ENCODE peak calls at places on chromosomes 11 and 22, in seven cellular contexts. K is epithelial cell of esophagus, G is fibroblast of the aortic adventitia, R is neural progenitor cell, W is lower leg skin, O is fibroblast of pulmonary artery, E is foreskin fibroblast. T is an unnamed sample.

GRCh38 chr22:45451988-45452387 is 38.5 kb downstream of the RIBC2 start:
- DNase-seq in O (no peak), E (no peak), R (no peak), G (no peak), K (no peak), W (no peak), T (no peak)

GRCh38 chr11:8098361-8098760 is 17.4 kb downstream of the TUB start:
- DNase-seq in K (peak), E (peak), R (no peak), W (no peak), O (no peak), G (peak), T (no peak)

GRCh38 chr22:27990451-27990840 is 71.4 kb upstream of the PITPNB start:
- DNase-seq in W (peak), E (no peak), K (no peak), G (no peak), O (no peak), R (no peak), T (no peak)

GRCh38 chr11:67583319-67584204 is at the start of gene GSTP1:
- DNase-seq in W (peak), R (peak), K (peak), E (peak), G (peak), O (peak), T (peak)

GRCh38 chr11:20631525-20632168 is 32.2 kb downstream of the SLC6A5 start:
- DNase-seq in O (no peak), R (no peak), K (peak), E (no peak), W (peak), G (no peak), T (no peak)

GRCh38 chr11:64239662-64240466 is 1.0 kb upstream of the FKBP2 start:
- DNase-seq in O (no peak), E (no peak), G (no peak), K (no peak), W (no peak), R (no peak), T (no peak)

GRCh38 chr11:129283141-129283540 is 91.0 kb upstream of the ARHGAP32 start:
- DNase-seq in W (no peak), K (peak), G (no peak), R (no peak), E (no peak), O (no peak), T (no peak)

GRCh38 chr11:13772223-13773046 is 104.0 kb downstream of the FAR1 start:
- DNase-seq in R (peak), O (peak), K (peak), E (peak), G (peak), W (no peak), T (peak)

GRCh38 chr22:32518848-32519247 is 44.2 kb downstream of the FBXO7 start:
- DNase-seq in O (no peak), K (peak), W (no peak), G (no peak), E (no peak), R (no peak), T (no peak)

GRCh38 chr11:60971520-60971919 is at the start of gene CD6:
- DNase-seq in G (no peak), K (no peak), E (no peak), R (no peak), W (no peak), O (no peak), T (no peak)

GRCh38 chr11:127470485-127470884 is 469.9 kb upstream of the KIRREL3 start:
- DNase-seq in G (no peak), R (peak), K (no peak), E (no peak), O (no peak), W (no peak), T (no peak)

GRCh38 chr22:40123387-40123786 is 54.3 kb upstream of the TNRC6B start:
- DNase-seq in K (no peak), E (no peak), W (no peak), R (no peak), G (peak), O (peak), T (no peak)

GRCh38 chr22:24005201-24005600 is at the start of gene GSTT4:
- DNase-seq in G (peak), O (peak), W (no peak), R (no peak), K (no peak), E (no peak), T (peak)

GRCh38 chr11:122724520-122724919 is 69.0 kb downstream of the UBASH3B start:
- DNase-seq in O (peak), W (no peak), R (no peak), K (no peak), E (peak), G (no peak), T (no peak)

GRCh38 chr22:38014083-38014482 is 29.7 kb upstream of the SOX10 start:
- DNase-seq in O (no peak), W (no peak), R (no peak), G (no peak), K (no peak), E (no peak), T (no peak)

GRCh38 chr22:45468872-45469572 is 33.7 kb upstream of the FBLN1 start:
- DNase-seq in R (no peak), K (peak), O (peak), W (no peak), E (peak), G (peak), T (peak)

GRCh38 chr22:50673231-50674126 is 856 bp downstream of the SHANK3 start:
- DNase-seq in E (no peak), O (no peak), K (no peak), G (no peak), R (peak), W (no peak), T (no peak)

GRCh38 chr11:113274708-113275582 is 39.4 kb upstream of the TTC12 start:
- DNase-seq in R (peak), G (no peak), K (peak), E (no peak), O (peak), W (peak), T (no peak)

GRCh38 chr11:10139656-10140055 is 154.4 kb downstream of the SBF2 start:
- DNase-seq in G (peak), R (no peak), W (no peak), K (peak), O (peak), E (peak), T (peak)

GRCh38 chr11:20125927-20126326 is 34.3 kb downstream of the DBX1 start:
- DNase-seq in G (peak), R (no peak), K (peak), W (no peak), E (peak), O (peak), T (no peak)

GRCh38 chr22:42958937-42959336 is 56.0 kb downstream of the PACSIN2 start:
- DNase-seq in K (no peak), O (no peak), E (no peak), R (no peak), W (no peak), G (no peak), T (no peak)
- H3K4me3 ChIP-seq in K (no peak), O (no peak), E (no peak), R (no peak), W (no peak), G (peak), T (peak)

DNA sequence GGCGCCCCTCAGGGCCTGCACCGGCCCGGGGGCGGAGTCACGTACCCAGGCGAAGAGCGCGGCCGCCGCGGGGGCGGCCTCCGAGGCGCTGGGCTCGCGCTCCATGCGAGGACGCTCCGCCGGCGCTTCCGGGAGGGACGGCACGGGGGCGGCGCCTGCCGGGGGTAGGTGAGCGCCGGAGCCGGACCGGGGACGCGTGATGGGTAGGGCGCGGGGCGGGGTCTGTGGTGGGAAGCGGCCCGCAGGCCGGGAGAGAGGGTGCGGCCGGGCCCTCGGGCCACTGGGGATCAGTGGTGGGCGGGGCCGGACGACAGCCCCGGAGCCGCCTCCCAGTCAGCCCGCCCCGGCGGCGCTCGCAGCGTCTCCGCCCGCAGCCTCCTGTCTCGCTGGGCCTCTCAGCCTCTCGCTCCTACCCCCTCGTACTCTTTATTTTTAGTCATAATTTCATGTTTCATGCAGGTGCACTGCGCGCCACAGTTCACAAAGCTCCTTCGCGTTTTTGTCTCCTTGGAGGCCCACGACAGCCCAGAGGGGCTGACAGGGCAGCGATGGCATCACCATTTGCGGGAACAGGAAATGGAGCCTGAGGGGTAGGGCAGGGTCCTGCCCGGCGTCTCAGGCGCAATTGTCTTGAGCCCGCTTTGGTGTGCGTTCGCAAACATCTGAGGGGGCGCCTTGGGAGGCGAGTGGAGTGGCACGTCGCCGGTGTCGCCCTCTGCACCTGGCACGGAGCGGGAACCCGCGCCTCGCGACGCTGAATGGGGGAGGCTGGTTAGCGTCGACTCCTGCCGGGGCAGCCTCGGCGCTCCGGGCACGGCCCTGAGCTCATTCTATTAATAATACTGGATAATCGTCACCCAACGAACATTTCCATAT is at the start of gene SERGEF:
- DNase-seq in O (peak), R (peak), E (peak), W (peak), K (peak), G (peak), T (peak)
- TF ChIP-seq CTCF in O (no peak), R (no peak), E (no peak), W (no peak), K (no peak), G (no peak), T (no peak)

DNA sequence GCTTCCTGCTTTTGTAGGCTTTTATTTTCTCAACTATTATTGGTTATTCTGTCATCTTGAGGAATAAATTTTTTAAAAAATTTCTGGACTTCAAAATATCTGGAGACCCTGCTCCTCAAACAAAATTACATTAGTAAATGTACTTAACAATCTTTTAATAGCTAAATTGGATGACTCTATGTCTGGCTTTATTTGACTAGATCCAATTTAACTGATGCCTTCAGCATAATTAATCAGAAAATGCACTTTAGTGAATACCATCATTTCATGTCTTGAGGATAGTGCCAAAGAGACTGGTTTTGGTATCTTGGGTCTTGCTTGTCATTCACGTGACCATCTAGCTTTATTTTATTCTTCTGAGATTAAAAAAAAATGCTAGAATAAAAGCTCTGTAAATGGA is 1301.2 kb downstream of the JRKL start:
- DNase-seq in E (no peak), O (no peak), K (no peak), W (no peak), G (no peak), R (no peak), T (no peak)
- H3K4me3 ChIP-seq in E (no peak), O (no peak), K (no peak), W (no peak), G (no peak), R (no peak), T (no peak)

DNA sequence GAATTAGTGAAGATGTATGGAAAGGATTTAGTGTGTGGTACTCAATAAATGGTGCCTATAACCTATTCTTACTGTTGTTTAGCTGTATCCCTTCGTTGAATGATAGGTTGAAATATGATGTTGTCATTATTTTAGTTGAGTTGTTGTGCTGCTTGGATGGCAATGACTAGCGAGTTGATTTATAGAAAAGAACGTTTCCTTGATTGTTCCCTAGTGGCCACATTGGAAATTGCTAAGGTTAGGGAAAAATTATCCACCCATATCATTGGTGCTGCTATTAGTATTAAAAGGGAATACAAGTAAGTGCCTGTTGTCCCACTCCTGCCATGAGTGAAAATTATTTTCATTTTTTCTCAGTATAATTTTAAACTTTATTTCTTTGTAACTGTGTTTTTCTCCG is 14.5 kb downstream of the EMSY start:
- DNase-seq in G (no peak), W (no peak), O (no peak), R (no peak), K (peak), E (peak), T (no peak)
- TF ChIP-seq CTCF in G (peak), W (no peak), O (peak), R (peak), K (peak), E (peak), T (peak)

T was measured in retinal pigment epithelial cell.